ENCODE peak calls at places on chromosomes 4 and X, in six cellular contexts. P is IMR-90, T is H9, O is mesenchymal stem cell, U is mesendoderm, X is H1. L is an unnamed sample.
A peak's percentile ranks its signal among the peaks of the same experiment; 100 is the strongest.

GRCh38 chr4:2395038-2395437 is 23.4 kb downstream of the ZFYVE28 start:
- DNase-seq in P (peak; percentile 50), T (no peak), O (no peak), U (no peak), X (no peak), L (no peak)

GRCh38 chr4:54930226-54930625 is 195.2 kb downstream of the KDR start:
- DNase-seq in P (peak; percentile 31), T (no peak), O (no peak), U (no peak), X (no peak), L (no peak)

GRCh38 chr4:166284221-166284620 is 411.2 kb downstream of the TLL1 start:
- DNase-seq in P (no peak), T (no peak), O (no peak), U (no peak), X (no peak), L (no peak)

GRCh38 chrX:129577473-129577872 is 37.4 kb downstream of the OCRL start:
- DNase-seq in P (peak; percentile 83), T (no peak), O (peak; percentile 90), U (peak; percentile 23), X (no peak), L (no peak)

GRCh38 chrX:78514852-78515251 is 144.3 kb downstream of the RTL3 start:
- DNase-seq in P (no peak), T (peak; percentile 76), O (no peak), U (peak; percentile 79), X (peak; percentile 73), L (peak; percentile 59)

GRCh38 chr4:1211951-1212545 is 36.9 kb downstream of the CTBP1 start:
- DNase-seq in P (no peak), T (no peak), O (no peak), U (no peak), X (no peak), L (no peak)

GRCh38 chr4:112289407-112290253 is 3.9 kb upstream of the TIFA start:
- DNase-seq in P (no peak), T (no peak), O (no peak), U (no peak), X (no peak), L (no peak)

GRCh38 chrX:24396236-24396929 is 35.9 kb downstream of the SUPT20HL1 start:
- DNase-seq in P (peak; percentile 17), T (no peak), O (no peak), U (no peak), X (no peak), L (no peak)

GRCh38 chr4:21697583-21697982 is 251.0 kb downstream of the KCNIP4 start:
- DNase-seq in P (no peak), T (peak; percentile 85), O (peak; percentile 52), U (peak; percentile 93), X (peak; percentile 50), L (peak; percentile 6)

GRCh38 chrX:150680974-150681373 is 12.2 kb upstream of the MTMR1 start:
- DNase-seq in P (peak; percentile 34), T (no peak), O (no peak), U (peak; percentile 45), X (no peak), L (no peak)

GRCh38 chr4:124526760-124527159 is 185.8 kb downstream of the ANKRD50 start:
- DNase-seq in P (peak; percentile 2), T (no peak), O (peak; percentile 58), U (no peak), X (no peak), L (no peak)

GRCh38 chr4:37561803-37562207 is 124.4 kb downstream of the RELL1 start:
- DNase-seq in P (peak; percentile 80), T (no peak), O (peak; percentile 4), U (no peak), X (no peak), L (no peak)

GRCh38 chrX:57772637-57773036 is 92.6 kb upstream of the NLRP2B start:
- DNase-seq in P (no peak), T (no peak), O (no peak), U (peak; percentile 0), X (no peak), L (no peak)

GRCh38 chr4:145808021-145808650 is 128.2 kb downstream of the C4orf51 start:
- DNase-seq in P (peak; percentile 98), T (peak; percentile 50), O (peak; percentile 96), U (peak; percentile 97), X (peak; percentile 39), L (no peak)

GRCh38 chr4:175813841-175814240 is 1.8 kb upstream of the GPM6A start:
- DNase-seq in P (no peak), T (no peak), O (no peak), U (no peak), X (no peak), L (no peak)

GRCh38 chr4:80008971-80009370 is 64.1 kb downstream of the ANTXR2 start:
- DNase-seq in P (no peak), T (no peak), O (no peak), U (no peak), X (no peak), L (no peak)
- H2BK15ac ChIP-seq in P (no peak overlapping the region), T (no peak overlapping the region), O (no peak overlapping the region), U (no peak overlapping the region), X (no peak overlapping the region), L (no peak overlapping the region)

GRCh38 chr4:13627606-13628301 is at the start of gene BOD1L1:
- DNase-seq in P (peak; percentile 89), T (peak; percentile 91), O (peak; percentile 92), U (peak; percentile 96), X (peak; percentile 81), L (peak; percentile 82)
- H3K23ac ChIP-seq in P (peak within 1 kb of the TSS; percentile 89), T (no peak within 1 kb of the TSS), O (no peak within 1 kb of the TSS), U (no peak within 1 kb of the TSS), X (no peak within 1 kb of the TSS), L (peak within 1 kb of the TSS; percentile 92)

DNA sequence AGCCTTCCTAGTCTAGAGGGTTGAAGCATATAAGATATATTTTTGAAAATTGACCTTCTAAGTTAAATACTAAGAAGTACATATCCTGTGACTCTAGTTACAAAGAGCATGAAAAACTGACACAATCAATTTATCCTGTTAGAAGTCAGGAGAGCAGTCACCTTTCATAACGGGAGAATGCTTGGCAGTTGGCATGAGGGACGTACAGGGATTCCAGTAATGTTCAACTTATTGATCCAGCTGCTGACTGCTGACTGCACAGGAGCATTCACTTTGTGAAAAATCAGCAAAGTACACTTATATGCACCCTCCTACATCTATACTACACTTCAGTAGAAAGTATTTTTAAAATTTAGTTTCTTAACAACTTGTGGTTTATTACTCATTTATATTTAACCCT is 4.2 kb downstream of the ADAMTS3 start:
- DNase-seq in P (no peak), T (no peak), O (no peak), U (no peak), X (no peak), L (no peak)
- H4K8ac ChIP-seq in P (no peak overlapping the region), T (no peak overlapping the region), O (no peak overlapping the region), U (no peak overlapping the region), X (no peak overlapping the region), L (no peak overlapping the region)

DNA sequence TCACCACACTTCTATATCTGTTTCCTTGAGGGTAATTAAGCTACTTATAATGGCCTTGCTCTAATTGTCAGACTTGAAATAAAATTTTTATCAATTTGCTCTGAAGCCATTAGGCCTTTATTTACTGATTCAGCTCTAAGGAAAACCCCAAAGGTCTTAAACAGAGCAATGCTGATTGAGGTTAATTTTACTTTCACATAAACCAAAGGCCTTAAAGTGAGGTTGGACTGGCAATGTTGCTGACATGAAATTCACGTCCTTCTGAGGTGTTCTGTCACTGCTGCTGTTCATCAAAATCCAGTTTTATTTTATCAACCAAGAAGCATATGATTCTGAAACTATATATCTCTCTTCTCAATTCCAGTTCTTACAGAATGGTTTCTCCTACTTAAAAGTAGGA is 21.7 kb upstream of the GPRIN3 start:
- DNase-seq in P (no peak), T (no peak), O (no peak), U (no peak), X (no peak), L (no peak)
- H2BK15ac ChIP-seq in P (no peak overlapping the region), T (no peak overlapping the region), O (no peak overlapping the region), U (no peak overlapping the region), X (no peak overlapping the region), L (no peak overlapping the region)